ENCODE peak calls at places on chromosomes 16 and 17, in four cellular contexts. One of them, this sample, is unnamed.

GRCh38 chr16:59108374-59108773 is 374.3 kb upstream of the GOT2 start:
- DNase-seq in thoracic aorta: no peak
- DNase-seq in esophagus squamous epithelium: no peak
- DNase-seq in activated CD4-positive, CD25-positive, alpha-beta regulatory T cell treated with anti-CD3 and anti-CD28 coated beads, Interleukin-2, amount 50 U/mL, for 16 hours: no peak
- DNase-seq in this sample: no peak

GRCh38 chr17:76071497-76072148 is 694 bp downstream of the SRP68 start:
- DNase-seq in esophagus squamous epithelium: no peak
- DNase-seq in thoracic aorta: no peak
- DNase-seq in activated CD4-positive, CD25-positive, alpha-beta regulatory T cell treated with anti-CD3 and anti-CD28 coated beads, Interleukin-2, amount 50 U/mL, for 16 hours: no peak
- DNase-seq in this sample: no peak

GRCh38 chr17:43769859-43770258 is 8.9 kb downstream of the DUSP3 start:
- DNase-seq in activated CD4-positive, CD25-positive, alpha-beta regulatory T cell treated with anti-CD3 and anti-CD28 coated beads, Interleukin-2, amount 50 U/mL, for 16 hours: no peak
- DNase-seq in thoracic aorta: no peak
- DNase-seq in esophagus squamous epithelium: no peak
- DNase-seq in this sample: no peak

GRCh38 chr16:86218479-86219170 is 291.7 kb upstream of the FOXF1 start:
- DNase-seq in thoracic aorta: no peak
- DNase-seq in esophagus squamous epithelium: no peak
- DNase-seq in activated CD4-positive, CD25-positive, alpha-beta regulatory T cell treated with anti-CD3 and anti-CD28 coated beads, Interleukin-2, amount 50 U/mL, for 16 hours: no peak
- DNase-seq in this sample: no peak

GRCh38 chr17:77445908-77446535 is 305.3 kb downstream of the SEC14L1 start:
- DNase-seq in thoracic aorta: no peak
- DNase-seq in esophagus squamous epithelium: no peak
- DNase-seq in activated CD4-positive, CD25-positive, alpha-beta regulatory T cell treated with anti-CD3 and anti-CD28 coated beads, Interleukin-2, amount 50 U/mL, for 16 hours: no peak
- DNase-seq in this sample: no peak

GRCh38 chr16:87918314-87918713 is 18.0 kb downstream of the CA5A start:
- DNase-seq in activated CD4-positive, CD25-positive, alpha-beta regulatory T cell treated with anti-CD3 and anti-CD28 coated beads, Interleukin-2, amount 50 U/mL, for 16 hours: no peak
- DNase-seq in thoracic aorta: peak
- DNase-seq in esophagus squamous epithelium: no peak
- DNase-seq in this sample: peak

GRCh38 chr16:11276143-11276879 is at the start of gene PRM2:
- DNase-seq in esophagus squamous epithelium: no peak
- DNase-seq in thoracic aorta: no peak
- DNase-seq in activated CD4-positive, CD25-positive, alpha-beta regulatory T cell treated with anti-CD3 and anti-CD28 coated beads, Interleukin-2, amount 50 U/mL, for 16 hours: no peak
- DNase-seq in this sample: no peak

GRCh38 chr17:77851921-77852320 is 106.6 kb upstream of the TNRC6C start:
- DNase-seq in thoracic aorta: no peak
- DNase-seq in esophagus squamous epithelium: no peak
- DNase-seq in activated CD4-positive, CD25-positive, alpha-beta regulatory T cell treated with anti-CD3 and anti-CD28 coated beads, Interleukin-2, amount 50 U/mL, for 16 hours: no peak
- DNase-seq in this sample: no peak

GRCh38 chr16:48628359-48628985 is 18.5 kb upstream of the N4BP1 start:
- DNase-seq in activated CD4-positive, CD25-positive, alpha-beta regulatory T cell treated with anti-CD3 and anti-CD28 coated beads, Interleukin-2, amount 50 U/mL, for 16 hours: no peak
- DNase-seq in esophagus squamous epithelium: no peak
- DNase-seq in thoracic aorta: no peak
- DNase-seq in this sample: no peak

GRCh38 chr17:14197582-14197981 is 39.1 kb downstream of the CDRT15 start:
- DNase-seq in activated CD4-positive, CD25-positive, alpha-beta regulatory T cell treated with anti-CD3 and anti-CD28 coated beads, Interleukin-2, amount 50 U/mL, for 16 hours: no peak
- DNase-seq in thoracic aorta: no peak
- DNase-seq in esophagus squamous epithelium: no peak
- DNase-seq in this sample: no peak

GRCh38 chr17:78671607-78672404 is 94.6 kb upstream of the DNAH17 start:
- DNase-seq in esophagus squamous epithelium: no peak
- DNase-seq in activated CD4-positive, CD25-positive, alpha-beta regulatory T cell treated with anti-CD3 and anti-CD28 coated beads, Interleukin-2, amount 50 U/mL, for 16 hours: no peak
- DNase-seq in thoracic aorta: no peak
- DNase-seq in this sample: no peak

GRCh38 chr17:73069846-73070245 is 22.6 kb downstream of the SLC39A11 start:
- DNase-seq in activated CD4-positive, CD25-positive, alpha-beta regulatory T cell treated with anti-CD3 and anti-CD28 coated beads, Interleukin-2, amount 50 U/mL, for 16 hours: no peak
- DNase-seq in thoracic aorta: no peak
- DNase-seq in esophagus squamous epithelium: no peak
- DNase-seq in this sample: no peak

GRCh38 chr17:21418446-21419298 is 42.5 kb downstream of the KCNJ12 start:
- DNase-seq in activated CD4-positive, CD25-positive, alpha-beta regulatory T cell treated with anti-CD3 and anti-CD28 coated beads, Interleukin-2, amount 50 U/mL, for 16 hours: no peak
- DNase-seq in thoracic aorta: no peak
- DNase-seq in esophagus squamous epithelium: no peak
- DNase-seq in this sample: no peak

GRCh38 chr17:17859909-17860760 is 23.3 kb upstream of the SREBF1 start:
- DNase-seq in activated CD4-positive, CD25-positive, alpha-beta regulatory T cell treated with anti-CD3 and anti-CD28 coated beads, Interleukin-2, amount 50 U/mL, for 16 hours: peak
- DNase-seq in esophagus squamous epithelium: no peak
- DNase-seq in thoracic aorta: no peak
- DNase-seq in this sample: no peak

GRCh38 chr16:26993511-26993910 is 73.2 kb upstream of the C16orf82 start:
- DNase-seq in activated CD4-positive, CD25-positive, alpha-beta regulatory T cell treated with anti-CD3 and anti-CD28 coated beads, Interleukin-2, amount 50 U/mL, for 16 hours: no peak
- DNase-seq in thoracic aorta: no peak
- DNase-seq in esophagus squamous epithelium: no peak
- DNase-seq in this sample: no peak

GRCh38 chr17:69819316-69820087 is 255.5 kb upstream of the KCNJ16 start:
- DNase-seq in activated CD4-positive, CD25-positive, alpha-beta regulatory T cell treated with anti-CD3 and anti-CD28 coated beads, Interleukin-2, amount 50 U/mL, for 16 hours: no peak
- DNase-seq in thoracic aorta: no peak
- DNase-seq in esophagus squamous epithelium: no peak
- DNase-seq in this sample: no peak

GRCh38 chr17:14048169-14048568 is 21.1 kb upstream of the COX10 start:
- DNase-seq in thoracic aorta: no peak
- DNase-seq in esophagus squamous epithelium: no peak
- DNase-seq in activated CD4-positive, CD25-positive, alpha-beta regulatory T cell treated with anti-CD3 and anti-CD28 coated beads, Interleukin-2, amount 50 U/mL, for 16 hours: no peak
- DNase-seq in this sample: no peak

GRCh38 chr16:72901012-72901411 is 146.9 kb downstream of the ZFHX3 start:
- DNase-seq in thoracic aorta: no peak
- DNase-seq in activated CD4-positive, CD25-positive, alpha-beta regulatory T cell treated with anti-CD3 and anti-CD28 coated beads, Interleukin-2, amount 50 U/mL, for 16 hours: no peak
- DNase-seq in esophagus squamous epithelium: no peak
- DNase-seq in this sample: no peak